ENCODE peak calls at places on chromosomes 16 and 17, in seven cellular contexts. One of them, this sample, is unnamed.

GRCh38 chr16:47309581-47310312 is 151.1 kb downstream of the ITFG1 start:
- DNase-seq in fibroblast of lung: peak
- DNase-seq in stimulated activated CD4-positive, alpha-beta T cell treated with anti-CD3 and anti-CD28 coated beads, Interleukin-1b, Interleukin-23, amount 100 ng/mL, for 4 hours: no peak
- DNase-seq in M059J: no peak
- DNase-seq in COR-L47: no peak
- DNase-seq in NCI-H510A: no peak
- DNase-seq in NCI-H2081: no peak
- DNase-seq in this sample: no peak

GRCh38 chr16:24984903-24985675 is 30.1 kb downstream of the ARHGAP17 start:
- DNase-seq in fibroblast of lung: no peak
- DNase-seq in M059J: no peak
- DNase-seq in NCI-H510A: no peak
- DNase-seq in stimulated activated CD4-positive, alpha-beta T cell treated with anti-CD3 and anti-CD28 coated beads, Interleukin-1b, Interleukin-23, amount 100 ng/mL, for 4 hours: no peak
- DNase-seq in NCI-H2081: no peak
- DNase-seq in COR-L47: no peak
- DNase-seq in this sample: no peak

GRCh38 chr17:59695943-59696681 is 11.1 kb downstream of the PTRH2 start:
- DNase-seq in NCI-H510A: no peak
- DNase-seq in NCI-H2081: no peak
- DNase-seq in stimulated activated CD4-positive, alpha-beta T cell treated with anti-CD3 and anti-CD28 coated beads, Interleukin-1b, Interleukin-23, amount 100 ng/mL, for 4 hours: no peak
- DNase-seq in COR-L47: no peak
- DNase-seq in M059J: no peak
- DNase-seq in fibroblast of lung: no peak
- DNase-seq in this sample: peak

GRCh38 chr16:928526-928925 is 42.3 kb downstream of the LMF1 start:
- DNase-seq in M059J: no peak
- DNase-seq in NCI-H510A: no peak
- DNase-seq in fibroblast of lung: no peak
- DNase-seq in stimulated activated CD4-positive, alpha-beta T cell treated with anti-CD3 and anti-CD28 coated beads, Interleukin-1b, Interleukin-23, amount 100 ng/mL, for 4 hours: no peak
- DNase-seq in COR-L47: no peak
- DNase-seq in NCI-H2081: no peak
- DNase-seq in this sample: no peak

GRCh38 chr17:29589524-29590260 is at the start of gene GIT1:
- DNase-seq in NCI-H2081: peak
- DNase-seq in fibroblast of lung: peak
- DNase-seq in M059J: peak
- DNase-seq in stimulated activated CD4-positive, alpha-beta T cell treated with anti-CD3 and anti-CD28 coated beads, Interleukin-1b, Interleukin-23, amount 100 ng/mL, for 4 hours: peak
- DNase-seq in NCI-H510A: peak
- DNase-seq in COR-L47: peak
- DNase-seq in this sample: peak

GRCh38 chr17:55346658-55347057 is 75.0 kb downstream of the MMD start:
- DNase-seq in NCI-H510A: no peak
- DNase-seq in M059J: no peak
- DNase-seq in COR-L47: no peak
- DNase-seq in stimulated activated CD4-positive, alpha-beta T cell treated with anti-CD3 and anti-CD28 coated beads, Interleukin-1b, Interleukin-23, amount 100 ng/mL, for 4 hours: no peak
- DNase-seq in fibroblast of lung: no peak
- DNase-seq in NCI-H2081: peak
- DNase-seq in this sample: no peak

GRCh38 chr17:67689534-67690177 is 28.1 kb upstream of the NOL11 start:
- DNase-seq in M059J: peak
- DNase-seq in fibroblast of lung: peak
- DNase-seq in NCI-H510A: peak
- DNase-seq in COR-L47: peak
- DNase-seq in NCI-H2081: peak
- DNase-seq in stimulated activated CD4-positive, alpha-beta T cell treated with anti-CD3 and anti-CD28 coated beads, Interleukin-1b, Interleukin-23, amount 100 ng/mL, for 4 hours: no peak
- DNase-seq in this sample: peak

GRCh38 chr16:56371383-56371937 is 53.9 kb downstream of the AMFR start:
- DNase-seq in NCI-H2081: no peak
- DNase-seq in stimulated activated CD4-positive, alpha-beta T cell treated with anti-CD3 and anti-CD28 coated beads, Interleukin-1b, Interleukin-23, amount 100 ng/mL, for 4 hours: no peak
- DNase-seq in M059J: peak
- DNase-seq in fibroblast of lung: no peak
- DNase-seq in NCI-H510A: no peak
- DNase-seq in COR-L47: no peak
- DNase-seq in this sample: no peak

GRCh38 chr17:65564793-65565192 is 3.3 kb upstream of the AXIN2 start:
- DNase-seq in NCI-H510A: peak
- DNase-seq in stimulated activated CD4-positive, alpha-beta T cell treated with anti-CD3 and anti-CD28 coated beads, Interleukin-1b, Interleukin-23, amount 100 ng/mL, for 4 hours: no peak
- DNase-seq in NCI-H2081: peak
- DNase-seq in fibroblast of lung: peak
- DNase-seq in M059J: peak
- DNase-seq in COR-L47: peak
- DNase-seq in this sample: peak

GRCh38 chr17:68782829-68783228 is 172.4 kb downstream of the ABCA8 start:
- DNase-seq in fibroblast of lung: no peak
- DNase-seq in M059J: no peak
- DNase-seq in stimulated activated CD4-positive, alpha-beta T cell treated with anti-CD3 and anti-CD28 coated beads, Interleukin-1b, Interleukin-23, amount 100 ng/mL, for 4 hours: no peak
- DNase-seq in NCI-H2081: no peak
- DNase-seq in NCI-H510A: no peak
- DNase-seq in COR-L47: no peak
- DNase-seq in this sample: no peak

GRCh38 chr17:74453665-74454196 is 12.7 kb upstream of the CD300A start:
- DNase-seq in stimulated activated CD4-positive, alpha-beta T cell treated with anti-CD3 and anti-CD28 coated beads, Interleukin-1b, Interleukin-23, amount 100 ng/mL, for 4 hours: peak
- DNase-seq in fibroblast of lung: no peak
- DNase-seq in NCI-H2081: no peak
- DNase-seq in COR-L47: no peak
- DNase-seq in NCI-H510A: no peak
- DNase-seq in M059J: peak
- DNase-seq in this sample: no peak

GRCh38 chr16:81583893-81584705 is 139.5 kb downstream of the CMIP start:
- DNase-seq in COR-L47: no peak
- DNase-seq in fibroblast of lung: peak
- DNase-seq in stimulated activated CD4-positive, alpha-beta T cell treated with anti-CD3 and anti-CD28 coated beads, Interleukin-1b, Interleukin-23, amount 100 ng/mL, for 4 hours: no peak
- DNase-seq in NCI-H2081: no peak
- DNase-seq in NCI-H510A: no peak
- DNase-seq in M059J: no peak
- DNase-seq in this sample: no peak

GRCh38 chr17:51461578-51462004 is 201.2 kb downstream of the UTP18 start:
- DNase-seq in M059J: peak
- DNase-seq in NCI-H510A: peak
- DNase-seq in NCI-H2081: peak
- DNase-seq in fibroblast of lung: peak
- DNase-seq in stimulated activated CD4-positive, alpha-beta T cell treated with anti-CD3 and anti-CD28 coated beads, Interleukin-1b, Interleukin-23, amount 100 ng/mL, for 4 hours: peak
- DNase-seq in COR-L47: peak
- DNase-seq in this sample: peak

GRCh38 chr16:8127096-8127495 is 463.2 kb downstream of the TMEM114 start:
- DNase-seq in NCI-H510A: no peak
- DNase-seq in fibroblast of lung: no peak
- DNase-seq in M059J: no peak
- DNase-seq in NCI-H2081: no peak
- DNase-seq in COR-L47: no peak
- DNase-seq in stimulated activated CD4-positive, alpha-beta T cell treated with anti-CD3 and anti-CD28 coated beads, Interleukin-1b, Interleukin-23, amount 100 ng/mL, for 4 hours: no peak
- DNase-seq in this sample: no peak

GRCh38 chr17:76716146-76716833 is 5.5 kb upstream of the MXRA7 start:
- DNase-seq in COR-L47: no peak
- DNase-seq in NCI-H510A: no peak
- DNase-seq in fibroblast of lung: peak
- DNase-seq in stimulated activated CD4-positive, alpha-beta T cell treated with anti-CD3 and anti-CD28 coated beads, Interleukin-1b, Interleukin-23, amount 100 ng/mL, for 4 hours: no peak
- DNase-seq in NCI-H2081: no peak
- DNase-seq in M059J: peak
- DNase-seq in this sample: peak

GRCh38 chr17:32882734-32883133 is 5.8 kb upstream of the MYO1D start:
- DNase-seq in fibroblast of lung: peak
- DNase-seq in stimulated activated CD4-positive, alpha-beta T cell treated with anti-CD3 and anti-CD28 coated beads, Interleukin-1b, Interleukin-23, amount 100 ng/mL, for 4 hours: no peak
- DNase-seq in M059J: no peak
- DNase-seq in COR-L47: no peak
- DNase-seq in NCI-H510A: no peak
- DNase-seq in NCI-H2081: no peak
- DNase-seq in this sample: no peak

GRCh38 chr17:48545022-48545376 is at the start of gene HOXB2:
- DNase-seq in M059J: peak
- DNase-seq in COR-L47: no peak
- DNase-seq in NCI-H2081: peak
- DNase-seq in NCI-H510A: no peak
- DNase-seq in fibroblast of lung: no peak
- DNase-seq in stimulated activated CD4-positive, alpha-beta T cell treated with anti-CD3 and anti-CD28 coated beads, Interleukin-1b, Interleukin-23, amount 100 ng/mL, for 4 hours: no peak
- DNase-seq in this sample: peak

GRCh38 chr17:6496636-6497441 is 52.6 kb downstream of the PIMREG start:
- DNase-seq in stimulated activated CD4-positive, alpha-beta T cell treated with anti-CD3 and anti-CD28 coated beads, Interleukin-1b, Interleukin-23, amount 100 ng/mL, for 4 hours: no peak
- DNase-seq in COR-L47: no peak
- DNase-seq in NCI-H2081: peak
- DNase-seq in fibroblast of lung: no peak
- DNase-seq in M059J: no peak
- DNase-seq in NCI-H510A: no peak
- DNase-seq in this sample: no peak

GRCh38 chr16:58456193-58456592 is 43.8 kb upstream of the NDRG4 start:
- DNase-seq in NCI-H510A: no peak
- DNase-seq in fibroblast of lung: peak
- DNase-seq in M059J: peak
- DNase-seq in stimulated activated CD4-positive, alpha-beta T cell treated with anti-CD3 and anti-CD28 coated beads, Interleukin-1b, Interleukin-23, amount 100 ng/mL, for 4 hours: no peak
- DNase-seq in COR-L47: no peak
- DNase-seq in NCI-H2081: no peak
- DNase-seq in this sample: peak

GRCh38 chr17:31838641-31839225 is 20.3 kb downstream of the COPRS start:
- DNase-seq in fibroblast of lung: peak
- DNase-seq in NCI-H2081: no peak
- DNase-seq in NCI-H510A: no peak
- DNase-seq in M059J: peak
- DNase-seq in COR-L47: no peak
- DNase-seq in stimulated activated CD4-positive, alpha-beta T cell treated with anti-CD3 and anti-CD28 coated beads, Interleukin-1b, Interleukin-23, amount 100 ng/mL, for 4 hours: no peak
- DNase-seq in this sample: peak

GRCh38 chr17:28569446-28569845 is 1.9 kb downstream of the PIGS start:
- DNase-seq in NCI-H2081: no peak
- DNase-seq in NCI-H510A: no peak
- DNase-seq in M059J: no peak
- DNase-seq in fibroblast of lung: no peak
- DNase-seq in stimulated activated CD4-positive, alpha-beta T cell treated with anti-CD3 and anti-CD28 coated beads, Interleukin-1b, Interleukin-23, amount 100 ng/mL, for 4 hours: no peak
- DNase-seq in COR-L47: no peak
- DNase-seq in this sample: no peak

GRCh38 chr16:4265676-4266075 is 7.1 kb downstream of the TFAP4 start:
- DNase-seq in fibroblast of lung: no peak
- DNase-seq in stimulated activated CD4-positive, alpha-beta T cell treated with anti-CD3 and anti-CD28 coated beads, Interleukin-1b, Interleukin-23, amount 100 ng/mL, for 4 hours: no peak
- DNase-seq in NCI-H2081: no peak
- DNase-seq in NCI-H510A: no peak
- DNase-seq in M059J: no peak
- DNase-seq in COR-L47: no peak
- DNase-seq in this sample: no peak

GRCh38 chr16:31184888-31185287 is 4.9 kb downstream of the FUS start:
- DNase-seq in NCI-H510A: no peak
- DNase-seq in NCI-H2081: peak
- DNase-seq in fibroblast of lung: no peak
- DNase-seq in COR-L47: no peak
- DNase-seq in M059J: no peak
- DNase-seq in stimulated activated CD4-positive, alpha-beta T cell treated with anti-CD3 and anti-CD28 coated beads, Interleukin-1b, Interleukin-23, amount 100 ng/mL, for 4 hours: no peak
- DNase-seq in this sample: no peak